ENCODE peak calls at places on chromosomes 7 and 10, in seven cellular contexts. T is mammary epithelial cell; I is heart left ventricle; B is Panc1; A is CD8-positive, alpha-beta T cell; M is lower leg skin; D is IMR-90. Q is an unnamed sample.

GRCh38 chr7:19522486-19522885 is 186.4 kb downstream of the POLR1F start:
- DNase-seq in T (peak), I (no peak), B (no peak), A (no peak), M (no peak), D (peak), Q (peak)

GRCh38 chr7:3733541-3734140 is 432.6 kb downstream of the SDK1 start:
- DNase-seq in T (no peak), I (no peak), B (no peak), A (no peak), M (no peak), D (peak), Q (no peak)

GRCh38 chr7:149558149-149558861 is 60.7 kb upstream of the ZNF746 start:
- DNase-seq in T (peak), I (no peak), B (peak), A (no peak), M (no peak), D (peak), Q (peak)

GRCh38 chr10:12902959-12903358 is 98.6 kb downstream of the CCDC3 start:
- DNase-seq in T (no peak), I (no peak), B (no peak), A (no peak), M (no peak), D (no peak), Q (no peak)

GRCh38 chr10:22649977-22650376 is 64.4 kb downstream of the PIP4K2A start:
- DNase-seq in T (no peak), I (no peak), B (no peak), A (no peak), M (no peak), D (no peak), Q (no peak)

GRCh38 chr7:117313582-117313981 is 9.3 kb downstream of the WNT2 start:
- DNase-seq in T (no peak), I (no peak), B (no peak), A (no peak), M (no peak), D (no peak), Q (no peak)

GRCh38 chr7:156169474-156170370 is 357.5 kb upstream of the SHH start:
- DNase-seq in T (no peak), I (no peak), B (no peak), A (no peak), M (peak), D (no peak), Q (no peak)

GRCh38 chr10:131187886-131188285 is 123.6 kb downstream of the TCERG1L start:
- DNase-seq in T (no peak), I (no peak), B (no peak), A (no peak), M (peak), D (no peak), Q (no peak)

GRCh38 chr10:7327885-7328284 is 82.9 kb downstream of the SFMBT2 start:
- DNase-seq in T (no peak), I (no peak), B (no peak), A (no peak), M (no peak), D (no peak), Q (no peak)

GRCh38 chr7:20287317-20287716 is 43.4 kb upstream of the ITGB8 start:
- DNase-seq in T (no peak), I (no peak), B (no peak), A (no peak), M (no peak), D (no peak), Q (no peak)

GRCh38 chr7:131895541-131896173 is 339.2 kb upstream of the PODXL start:
- DNase-seq in T (peak), I (no peak), B (peak), A (no peak), M (no peak), D (peak), Q (peak)

GRCh38 chr10:27223964-27224363 is 16.6 kb downstream of the ACBD5 start:
- DNase-seq in T (peak), I (no peak), B (no peak), A (peak), M (no peak), D (peak), Q (no peak)

GRCh38 chr10:47440207-47440606 is 43.7 kb downstream of the ANXA8 start:
- DNase-seq in T (no peak), I (no peak), B (no peak), A (no peak), M (no peak), D (no peak), Q (no peak)
- TF ChIP-seq CTCF in T (no peak), I (no peak), B (no peak), A (no peak), M (no peak), D (peak), Q (no peak)

GRCh38 chr7:39270018-39270417 is 292.3 kb downstream of the POU6F2 start:
- DNase-seq in T (no peak), I (no peak), B (no peak), A (no peak), M (no peak), D (no peak), Q (no peak)
- TF ChIP-seq CTCF in T (no peak), I (no peak), B (no peak), A (no peak), M (no peak), D (no peak), Q (no peak)

GRCh38 chr7:148485618-148486017 is 104.9 kb upstream of the C7orf33 start:
- DNase-seq in T (no peak), I (no peak), B (no peak), A (no peak), M (no peak), D (no peak), Q (no peak)
- TF ChIP-seq CTCF in T (peak), I (no peak), B (no peak), A (no peak), M (no peak), D (no peak), Q (no peak)

DNA sequence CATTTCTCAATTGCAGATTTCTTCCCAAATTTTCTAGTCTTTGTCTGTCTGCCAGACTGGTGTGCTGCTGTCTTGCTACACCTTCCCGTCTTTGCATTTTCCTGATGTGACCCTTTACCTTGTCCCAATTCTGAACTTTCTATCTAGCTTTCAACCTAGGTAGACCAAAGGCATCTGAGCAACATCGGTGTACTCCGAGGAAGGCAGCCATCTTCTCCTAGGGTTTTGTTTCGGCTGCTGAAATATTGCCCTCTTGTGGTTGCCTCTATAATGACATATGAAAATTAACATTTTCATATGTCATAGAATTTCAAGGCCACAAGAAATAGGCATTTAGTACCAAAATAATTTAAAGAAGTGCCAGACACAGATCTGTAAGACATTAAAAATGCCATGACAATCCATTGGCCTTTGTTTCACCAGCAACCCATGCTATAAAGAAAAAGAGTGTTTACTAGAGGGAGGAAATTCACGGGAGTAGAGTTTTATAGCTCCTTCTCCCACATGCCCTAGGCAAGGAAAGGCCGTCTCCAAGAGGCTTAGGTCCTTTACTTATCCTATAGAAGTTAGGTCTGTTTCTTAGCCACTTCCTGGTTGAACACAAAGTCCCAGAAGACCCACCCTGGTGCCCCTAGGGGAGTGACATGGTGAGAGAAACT is 23.4 kb downstream of the OR9A2 start:
- DNase-seq in T (peak), I (no peak), B (peak), A (peak), M (no peak), D (peak), Q (peak)
- TF ChIP-seq CTCF in T (peak), I (peak), B (peak), A (peak), M (no peak), D (peak), Q (peak)

GRCh38 chr7:99461221-99461620 is 4.7 kb downstream of the ATP5MF start:
- DNase-seq in T (no peak), I (no peak), B (no peak), A (no peak), M (no peak), D (no peak), Q (no peak)

GRCh38 chr7:99457646-99458493 is 8.1 kb downstream of the ATP5MF start:
- DNase-seq in T (no peak), I (no peak), B (no peak), A (no peak), M (no peak), D (no peak), Q (no peak)

GRCh38 chr7:99457050-99457645 is 8.8 kb downstream of the ATP5MF start:
- DNase-seq in T (no peak), I (no peak), B (no peak), A (no peak), M (no peak), D (no peak), Q (no peak)

GRCh38 chr7:99460651-99461050 is 5.3 kb downstream of the ATP5MF start:
- DNase-seq in T (no peak), I (no peak), B (no peak), A (no peak), M (no peak), D (no peak), Q (no peak)

GRCh38 chr7:99459087-99459486 is 6.9 kb downstream of the ATP5MF start:
- DNase-seq in T (no peak), I (no peak), B (no peak), A (peak), M (no peak), D (no peak), Q (no peak)
- TF ChIP-seq CTCF in T (no peak), I (no peak), B (no peak), A (peak), M (no peak), D (peak), Q (no peak)